ENCODE peak calls at places on chromosomes 7 and 10, in nine cellular contexts. H, E, A, V, O, Q, L, C and S are unnamed samples.

GRCh38 chr10:70735161-70735560 is 50.0 kb downstream of the TBATA start:
- DNase-seq in H (no peak), E (no peak), A (no peak), V (no peak), O (no peak), Q (no peak), L (no peak), C (no peak), S (no peak)

GRCh38 chr10:58651040-58651439 is 138.4 kb downstream of the BICC1 start:
- DNase-seq in H (no peak), E (no peak), A (peak; percentile 86), V (no peak), O (peak; percentile 0), Q (no peak), L (no peak), C (peak; percentile 54), S (no peak)

GRCh38 chr10:96089670-96090462 is 40.2 kb upstream of the ZNF518A start:
- DNase-seq in H (peak; percentile 95), E (peak; percentile 91), A (peak; percentile 83), V (peak; percentile 89), O (peak; percentile 88), Q (peak; percentile 97), L (peak; percentile 86), C (peak; percentile 97), S (peak; percentile 68)

GRCh38 chr7:4745971-4746919 is 29.2 kb upstream of the AP5Z1 start:
- DNase-seq in H (no peak), E (no peak), A (no peak), V (no peak), O (no peak), Q (peak; percentile 52), L (peak; percentile 24), C (peak; percentile 78), S (no peak)

GRCh38 chr7:18386590-18386989 is 109.0 kb upstream of the HDAC9 start:
- DNase-seq in H (no peak), E (no peak), A (no peak), V (no peak), O (no peak), Q (no peak), L (no peak), C (no peak), S (no peak)

GRCh38 chr7:155457544-155458316 is at the start of gene EN2:
- DNase-seq in H (no peak), E (no peak), A (peak; percentile 21), V (no peak), O (no peak), Q (no peak), L (no peak), C (no peak), S (no peak)

GRCh38 chr10:60082341-60083038 is 176.1 kb upstream of the CCDC6 start:
- DNase-seq in H (no peak), E (no peak), A (no peak), V (no peak), O (no peak), Q (no peak), L (no peak), C (peak; percentile 44), S (no peak)

GRCh38 chr7:111113263-111114017 is 22.5 kb downstream of the LRRN3 start:
- DNase-seq in H (no peak), E (no peak), A (no peak), V (no peak), O (no peak), Q (no peak), L (no peak), C (peak; percentile 83), S (no peak)

GRCh38 chr7:29328811-29329210 is 134.2 kb downstream of the CHN2 start:
- DNase-seq in H (no peak), E (no peak), A (no peak), V (no peak), O (no peak), Q (no peak), L (no peak), C (peak; percentile 64), S (no peak)

GRCh38 chr10:79488303-79488702 is 24.0 kb upstream of the EIF5AL1 start:
- DNase-seq in H (peak; percentile 70), E (no peak), A (no peak), V (no peak), O (no peak), Q (no peak), L (peak; percentile 79), C (peak; percentile 95), S (no peak)

GRCh38 chr7:87413951-87414381 is 61.5 kb downstream of the ABCB4 start:
- DNase-seq in H (no peak), E (no peak), A (no peak), V (no peak), O (no peak), Q (no peak), L (peak; percentile 62), C (peak; percentile 76), S (no peak)

GRCh38 chr10:97140887-97141745 is 44.6 kb downstream of the SLIT1 start:
- DNase-seq in H (no peak), E (no peak), A (no peak), V (no peak), O (no peak), Q (no peak), L (no peak), C (no peak), S (no peak)

GRCh38 chr7:23120106-23120505 is 14.5 kb downstream of the KLHL7 start:
- DNase-seq in H (no peak), E (no peak), A (no peak), V (no peak), O (no peak), Q (no peak), L (no peak), C (no peak), S (no peak)

GRCh38 chr7:138872576-138872975 is 74.6 kb upstream of the ATP6V0A4 start:
- DNase-seq in H (no peak), E (no peak), A (no peak), V (no peak), O (no peak), Q (no peak), L (no peak), C (no peak), S (no peak)

GRCh38 chr7:76069238-76069638 is 21.3 kb downstream of the MDH2 start:
- DNase-seq in H (peak; percentile 68), E (no peak), A (peak; percentile 40), V (no peak), O (peak; percentile 64), Q (peak; percentile 43), L (peak; percentile 75), C (peak; percentile 99), S (no peak)

GRCh38 chr7:112930787-112931186 is 140.6 kb upstream of the TMEM168 start:
- DNase-seq in H (no peak), E (peak; percentile 65), A (no peak), V (no peak), O (peak; percentile 1), Q (no peak), L (peak; percentile 6), C (peak; percentile 85), S (no peak)

GRCh38 chr7:149669121-149669818 is 104.1 kb downstream of the ZNF467 start:
- DNase-seq in H (no peak), E (no peak), A (no peak), V (no peak), O (no peak), Q (peak; percentile 53), L (no peak), C (peak; percentile 39), S (no peak)

GRCh38 chr10:14670551-14671240 is 104.0 kb downstream of the FAM107B start:
- DNase-seq in H (no peak), E (peak; percentile 8), A (no peak), V (no peak), O (no peak), Q (no peak), L (no peak), C (no peak), S (no peak)

GRCh38 chr7:47085491-47086275 is 496.2 kb downstream of the TNS3 start:
- DNase-seq in H (no peak), E (no peak), A (no peak), V (no peak), O (no peak), Q (no peak), L (no peak), C (peak; percentile 28), S (no peak)

GRCh38 chr7:150901160-150902035 is 49.1 kb downstream of the AOC1 start:
- DNase-seq in H (no peak), E (peak; percentile 40), A (peak; percentile 88), V (no peak), O (no peak), Q (peak; percentile 25), L (no peak), C (no peak), S (no peak)

GRCh38 chr10:110077436-110078120 is 69.8 kb downstream of the ADD3 start:
- DNase-seq in H (no peak), E (peak; percentile 89), A (no peak), V (no peak), O (peak; percentile 27), Q (no peak), L (no peak), C (peak; percentile 43), S (no peak)

GRCh38 chr7:121504478-121504877 is 108.4 kb upstream of the FAM3C start:
- DNase-seq in H (no peak), E (no peak), A (no peak), V (no peak), O (peak; percentile 37), Q (no peak), L (peak; percentile 68), C (peak; percentile 89), S (peak; percentile 77)

GRCh38 chr10:5538446-5538845 is 13.7 kb downstream of the CALML3 start:
- DNase-seq in H (no peak), E (no peak), A (no peak), V (no peak), O (no peak), Q (no peak), L (no peak), C (peak; percentile 66), S (no peak)

GRCh38 chr10:100826983-100827818 is 81.8 kb downstream of the PAX2 start:
- DNase-seq in H (no peak), E (no peak), A (no peak), V (no peak), O (no peak), Q (peak; percentile 28), L (no peak), C (no peak), S (no peak)

GRCh38 chr10:114526112-114526496 is 121.8 kb upstream of the AFAP1L2 start:
- DNase-seq in H (no peak), E (no peak), A (no peak), V (no peak), O (no peak), Q (peak; percentile 70), L (no peak), C (no peak), S (no peak)

GRCh38 chr7:136937436-136937835 is 69.0 kb downstream of the CHRM2 start:
- DNase-seq in H (no peak), E (no peak), A (no peak), V (no peak), O (no peak), Q (no peak), L (no peak), C (no peak), S (no peak)

GRCh38 chr10:35778344-35778743 is 136.2 kb upstream of the FZD8 start:
- DNase-seq in H (peak; percentile 20), E (no peak), A (no peak), V (no peak), O (no peak), Q (no peak), L (no peak), C (no peak), S (no peak)

GRCh38 chr10:86943316-86944030 is 13.9 kb downstream of the MMRN2 start:
- DNase-seq in H (no peak), E (no peak), A (no peak), V (no peak), O (no peak), Q (no peak), L (no peak), C (no peak), S (no peak)

GRCh38 chr10:33743429-33743857 is 409.0 kb upstream of the NRP1 start:
- DNase-seq in H (no peak), E (no peak), A (no peak), V (no peak), O (no peak), Q (no peak), L (no peak), C (no peak), S (no peak)

GRCh38 chr10:72194949-72195348 is 20.9 kb upstream of the ANAPC16 start:
- DNase-seq in H (no peak), E (no peak), A (no peak), V (no peak), O (no peak), Q (no peak), L (no peak), C (no peak), S (no peak)

GRCh38 chr7:44324204-44325126 is 929 bp downstream of the CAMK2B start:
- DNase-seq in H (no peak), E (no peak), A (peak; percentile 27), V (no peak), O (no peak), Q (no peak), L (no peak), C (no peak), S (no peak)